ENCODE peak calls at places on chromosome 1, in ten cellular contexts. D is K562, E is PC-3, U is fibroblast of lung, N is SK-N-SH, C is IMR-90, H is HCT116, R is neural progenitor cell, S is astrocyte, P is mesendoderm. Y is an unnamed sample.

GRCh38 chr1:37817481-37817880 is 9.5 kb upstream of the YRDC start:
- DNase-seq in H (no peak), D (no peak), E (no peak), S (no peak), P (peak), N (no peak), C (peak), U (no peak), R (peak), Y (no peak)

GRCh38 chr1:149977345-149977744 is 33.2 kb downstream of the OTUD7B start:
- DNase-seq in E (no peak), R (no peak), N (no peak), S (no peak), D (no peak), P (no peak), H (no peak), U (no peak), C (no peak), Y (no peak)

GRCh38 chr1:18974005-18974404 is 17.5 kb upstream of the IFFO2 start:
- DNase-seq in E (no peak), U (no peak), H (no peak), D (no peak), N (no peak), C (no peak), R (no peak), S (no peak), P (no peak), Y (no peak)

GRCh38 chr1:100834779-100835645 is 59.6 kb downstream of the EXTL2 start:
- DNase-seq in P (peak), N (peak), S (no peak), C (peak), R (peak), E (peak), H (peak), U (no peak), D (peak), Y (peak)

GRCh38 chr1:82318921-82319320 is 518.2 kb downstream of the ADGRL2 start:
- DNase-seq in N (no peak), C (no peak), S (peak), E (no peak), H (no peak), U (peak), P (peak), R (no peak), D (no peak), Y (no peak)

GRCh38 chr1:26019641-26020315 is 1.8 kb upstream of the EXTL1 start:
- DNase-seq in S (peak), N (no peak), E (peak), U (peak), R (no peak), P (no peak), C (peak), H (no peak), D (no peak), Y (no peak)

GRCh38 chr1:41149570-41149969 is 92.5 kb downstream of the SCMH1 start:
- DNase-seq in P (no peak), C (no peak), U (no peak), E (no peak), H (no peak), D (no peak), S (no peak), N (no peak), R (no peak), Y (no peak)

GRCh38 chr1:161379071-161379470 is 11.4 kb upstream of the CFAP126 start:
- DNase-seq in H (no peak), D (no peak), U (no peak), S (no peak), P (no peak), C (peak), N (no peak), E (no peak), R (peak), Y (no peak)

GRCh38 chr1:1419812-1420653 is 1.0 kb downstream of the ANKRD65 start:
- DNase-seq in R (peak), N (peak), S (no peak), H (no peak), P (no peak), U (no peak), E (no peak), C (no peak), D (no peak), Y (no peak)

GRCh38 chr1:26745191-26745590 is 42.6 kb upstream of the PIGV start:
- DNase-seq in S (peak), E (no peak), D (no peak), H (no peak), P (no peak), N (no peak), C (peak), R (no peak), U (peak), Y (no peak)

GRCh38 chr1:202662081-202662480 is 48.2 kb downstream of the SYT2 start:
- DNase-seq in S (no peak), H (no peak), C (no peak), R (no peak), P (no peak), U (no peak), N (peak), D (no peak), E (no peak), Y (no peak)

GRCh38 chr1:4716406-4716805 is 62.0 kb downstream of the AJAP1 start:
- DNase-seq in H (no peak), C (no peak), U (no peak), N (no peak), D (no peak), P (no peak), E (no peak), S (no peak), R (no peak), Y (no peak)

GRCh38 chr1:235015291-235015990 is 113.2 kb downstream of the TOMM20 start:
- DNase-seq in N (no peak), H (no peak), D (no peak), U (no peak), R (no peak), S (no peak), E (no peak), P (no peak), C (no peak), Y (no peak)

GRCh38 chr1:2190491-2190976 is 4.0 kb downstream of the FAAP20 start:
- DNase-seq in S (no peak), D (no peak), E (peak), P (no peak), N (no peak), H (no peak), C (no peak), R (no peak), U (no peak), Y (no peak)

GRCh38 chr1:241551759-241552638 is 19.8 kb downstream of the KMO start:
- DNase-seq in D (peak), H (no peak), C (peak), U (no peak), S (no peak), R (no peak), E (no peak), P (no peak), N (no peak), Y (peak)

DNA sequence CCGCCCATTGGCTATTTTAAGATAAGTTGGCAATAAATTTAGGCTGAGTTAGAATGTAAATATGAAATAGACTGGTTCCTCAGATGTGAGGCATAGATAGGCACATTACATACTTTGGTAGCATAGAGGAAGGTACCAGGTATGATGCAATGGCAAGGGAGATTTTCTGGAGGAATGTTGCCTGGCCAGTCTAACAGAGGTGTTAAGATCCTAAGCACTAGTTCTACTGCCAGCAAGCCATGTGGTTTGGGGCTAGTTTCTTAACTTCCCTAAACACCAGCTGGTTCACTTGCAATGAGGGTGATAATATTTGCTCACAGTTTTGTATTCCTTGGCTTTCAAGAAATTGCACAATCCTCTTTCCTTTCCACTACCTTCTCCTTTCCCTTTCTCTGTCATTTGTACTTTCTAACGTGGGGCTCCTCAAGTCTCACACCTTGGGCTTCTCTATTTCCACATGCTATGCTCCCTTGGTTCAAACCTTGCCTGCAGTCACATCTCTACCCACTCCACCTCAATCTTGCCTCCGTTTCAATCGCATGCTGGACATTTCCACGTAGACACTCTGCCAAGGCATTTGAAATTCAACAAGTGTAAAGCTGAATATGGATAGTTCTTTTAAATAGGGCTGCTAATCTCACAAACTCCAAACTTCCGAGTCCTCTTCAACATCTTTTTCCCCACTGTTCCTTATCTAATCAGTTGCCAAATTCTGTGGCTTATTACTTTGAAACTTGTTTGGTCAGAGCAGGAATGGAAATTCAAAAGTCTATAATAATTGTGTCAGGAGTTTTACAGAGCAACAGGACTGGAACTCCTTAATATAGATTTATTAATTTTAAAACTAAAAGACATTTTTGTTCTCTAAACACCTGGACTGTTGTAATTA is 4.6 kb upstream of the CD55 start:
- DNase-seq in H (peak), N (no peak), S (no peak), E (peak), R (no peak), U (no peak), P (peak), D (no peak), C (peak), Y (no peak)
- H3K27ac ChIP-seq in H (no peak), N (no peak), S (no peak), E (peak), R (no peak), U (no peak), P (peak), D (peak), C (no peak), Y (no peak)

GRCh38 chr1:78047131-78047530 is 1.4 kb downstream of the GIPC2 start:
- DNase-seq in E (no peak), N (no peak), H (no peak), U (no peak), P (no peak), C (no peak), R (no peak), S (no peak), D (no peak), Y (no peak)

GRCh38 chr1:78045600-78045849 is 241 bp upstream of the GIPC2 start:
- DNase-seq in P (no peak), H (no peak), R (no peak), N (no peak), E (no peak), S (no peak), U (no peak), C (no peak), D (no peak), Y (no peak)

GRCh38 chr1:78043436-78043835 is 2.3 kb upstream of the GIPC2 start:
- DNase-seq in U (no peak), R (no peak), N (no peak), S (no peak), D (no peak), C (no peak), P (no peak), H (no peak), E (no peak), Y (no peak)

GRCh38 chr1:78045850-78046778 is at the start of gene GIPC2:
- DNase-seq in R (peak), D (no peak), U (peak), N (peak), S (peak), C (peak), H (no peak), P (peak), E (no peak), Y (no peak)

GRCh38 chr1:78044796-78045599 is 768 bp upstream of the GIPC2 start:
- DNase-seq in R (no peak), U (no peak), C (no peak), E (no peak), S (no peak), N (no peak), D (no peak), P (no peak), H (no peak), Y (no peak)
- H3K4me3 ChIP-seq in R (no peak), U (no peak), C (no peak), E (no peak), S (no peak), N (no peak), D (no peak), P (no peak), H (no peak), Y (no peak)

GRCh38 chr1:44327679-44328491 is 27.2 kb downstream of the ERI3 start:
- DNase-seq in D (peak), P (peak), E (peak), S (peak), N (peak), H (peak), U (peak), R (no peak), C (peak), Y (no peak)

GRCh38 chr1:44326066-44326701 is 28.9 kb downstream of the ERI3 start:
- DNase-seq in D (no peak), S (peak), U (peak), H (no peak), R (no peak), P (no peak), C (no peak), N (no peak), E (peak), Y (no peak)

GRCh38 chr1:44330935-44331334 is 24.1 kb downstream of the ERI3 start:
- DNase-seq in H (no peak), P (no peak), S (no peak), D (no peak), R (no peak), E (no peak), C (no peak), N (no peak), U (no peak), Y (no peak)

GRCh38 chr1:44326821-44327465 is 28.1 kb downstream of the ERI3 start:
- DNase-seq in D (no peak), H (no peak), U (peak), C (no peak), N (peak), S (no peak), E (peak), R (no peak), P (no peak), Y (no peak)

DNA sequence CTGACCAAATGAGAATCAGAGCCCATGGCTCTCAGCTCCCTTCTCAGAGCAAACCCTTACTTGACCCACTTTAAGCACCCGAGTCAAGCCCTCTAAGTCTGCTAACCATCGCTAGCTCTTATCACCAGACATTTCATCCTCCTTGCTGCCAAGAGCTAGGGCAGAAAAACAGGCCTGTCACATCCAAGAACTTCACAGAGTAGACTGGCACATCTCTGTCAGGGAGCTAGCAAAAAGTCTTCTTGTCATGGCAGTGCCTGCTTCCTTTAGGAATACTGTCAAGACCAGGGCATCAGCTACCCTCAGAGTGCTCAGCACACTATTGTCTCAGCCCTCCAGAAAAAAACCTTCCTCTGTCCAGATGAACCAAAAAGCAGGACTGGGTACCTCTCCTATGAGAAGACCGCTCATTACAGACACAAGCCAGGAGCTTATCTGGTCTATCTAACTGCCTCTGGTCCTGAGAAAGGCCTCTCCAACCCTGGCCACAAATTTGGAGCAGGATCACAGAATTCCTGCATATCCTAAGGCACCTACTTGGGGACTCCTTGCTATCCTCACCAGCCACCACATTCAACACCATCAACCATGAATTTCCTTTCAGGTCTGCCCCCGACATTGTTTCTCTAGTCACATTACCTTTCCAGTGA is 26.2 kb downstream of the ERI3 start:
- DNase-seq in S (no peak), U (peak), D (no peak), E (no peak), C (no peak), N (no peak), R (no peak), H (no peak), P (peak), Y (no peak)
- H3K9ac ChIP-seq in S (peak), U (no peak), D (no peak), E (peak), C (no peak), N (peak), R (no peak), H (peak), P (no peak), Y (no peak)

DNA sequence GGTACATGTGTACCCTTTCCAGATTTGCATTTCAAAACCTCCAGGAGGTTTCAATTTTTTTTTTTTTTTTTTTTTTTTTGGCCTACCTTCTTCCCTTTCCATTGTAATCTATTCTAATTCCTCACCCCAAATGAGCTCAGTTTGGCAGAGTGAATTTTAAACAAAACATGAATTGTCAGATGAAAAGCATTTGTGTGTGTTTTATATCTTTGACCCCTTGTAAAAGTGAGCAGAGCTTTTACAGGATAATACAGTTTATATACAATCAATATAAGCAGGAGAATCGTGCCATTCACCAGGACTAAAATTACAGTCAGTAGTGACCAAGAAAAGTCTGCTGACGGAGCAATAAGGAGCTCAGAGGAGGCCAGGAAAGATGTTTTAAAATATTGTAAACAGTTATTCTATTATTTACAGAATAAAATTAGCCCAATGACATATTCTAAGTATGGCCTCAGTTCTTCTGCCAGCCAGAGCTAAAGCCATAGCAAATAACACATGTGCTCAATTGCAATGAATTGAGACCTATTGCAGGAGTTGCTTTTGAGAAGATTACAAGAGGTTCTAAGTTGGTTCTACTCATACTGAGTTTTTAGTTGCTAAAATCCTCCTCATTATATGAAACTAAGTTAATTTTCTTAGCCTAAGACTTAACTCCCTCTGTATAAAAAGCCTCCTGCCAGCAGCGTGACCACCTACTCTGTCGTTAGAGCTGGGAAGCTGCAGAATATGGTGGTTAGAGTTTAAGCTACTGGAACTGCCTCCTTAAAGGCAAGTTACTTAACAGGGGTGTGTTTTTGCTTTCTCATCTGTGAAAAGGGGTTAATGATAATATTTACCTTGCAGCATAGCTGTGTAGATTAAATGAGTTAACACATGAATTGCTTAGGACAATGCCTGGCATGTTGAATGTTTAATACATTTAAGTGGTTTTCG is 50.8 kb upstream of the ZNF326 start:
- DNase-seq in E (no peak), N (no peak), H (no peak), C (peak), S (no peak), R (no peak), U (no peak), P (no peak), D (no peak), Y (peak)
- H3K27ac ChIP-seq in E (peak), N (no peak), H (no peak), C (peak), S (no peak), R (peak), U (peak), P (no peak), D (no peak), Y (peak)

GRCh38 chr1:10513199-10513598 is 38.4 kb downstream of the PEX14 start:
- DNase-seq in H (no peak), D (no peak), E (no peak), R (no peak), P (no peak), C (no peak), S (no peak), U (no peak), N (no peak), Y (no peak)
- H3K4me3 ChIP-seq in H (no peak), D (no peak), E (no peak), R (no peak), P (no peak), C (no peak), S (no peak), U (no peak), N (no peak), Y (no peak)

GRCh38 chr1:85319931-85320330 is 43.5 kb upstream of the BCL10 start:
- DNase-seq in U (no peak), S (no peak), R (no peak), C (no peak), E (no peak), P (peak), N (no peak), D (no peak), H (no peak), Y (no peak)
- H3K9ac ChIP-seq in U (peak), S (peak), R (no peak), C (peak), E (no peak), P (no peak), N (peak), D (no peak), H (no peak), Y (no peak)

GRCh38 chr1:108646661-108647269 is 14.1 kb downstream of the HENMT1 start:
- DNase-seq in S (peak), D (no peak), E (peak), N (no peak), U (peak), R (no peak), C (peak), P (peak), H (no peak), Y (no peak)

GRCh38 chr1:108643492-108644333 is 17.2 kb downstream of the HENMT1 start:
- DNase-seq in U (peak), P (peak), E (peak), N (peak), S (peak), H (peak), D (peak), R (peak), C (peak), Y (peak)

GRCh38 chr1:108645479-108646184 is 15.3 kb downstream of the HENMT1 start:
- DNase-seq in H (no peak), D (no peak), S (no peak), P (peak), R (no peak), N (no peak), C (no peak), E (no peak), U (no peak), Y (no peak)

GRCh38 chr1:108646265-108646660 is 14.6 kb downstream of the HENMT1 start:
- DNase-seq in U (no peak), H (no peak), S (no peak), C (no peak), R (no peak), P (no peak), E (no peak), N (no peak), D (no peak), Y (no peak)

DNA sequence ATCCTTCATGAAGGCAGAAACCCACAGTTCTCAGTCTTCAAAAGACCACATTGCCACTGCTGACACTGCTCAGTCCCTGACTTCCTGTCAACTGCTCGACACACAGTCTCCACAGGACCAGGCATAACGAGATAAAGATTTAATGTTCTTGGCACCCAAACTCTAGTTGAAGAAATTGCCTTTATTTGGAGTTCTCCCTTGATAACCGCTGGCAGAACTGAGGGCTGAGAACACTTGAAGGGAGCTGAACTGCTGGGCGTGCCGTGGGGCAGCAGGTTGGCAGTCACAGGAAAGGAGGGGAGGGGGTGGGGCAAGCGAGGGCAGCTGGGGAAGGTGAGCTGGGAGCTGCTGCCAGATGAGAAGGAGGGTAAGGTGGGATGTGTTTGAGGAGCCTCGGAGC is 15.9 kb downstream of the HENMT1 start:
- DNase-seq in R (no peak), N (no peak), P (peak), H (no peak), D (no peak), U (no peak), S (no peak), E (no peak), C (no peak), Y (no peak)
- H3K27ac ChIP-seq in R (no peak), N (no peak), P (no peak), H (no peak), D (no peak), U (no peak), S (no peak), E (no peak), C (no peak), Y (no peak)

Y was measured in Karpas-422.